ENCODE peak calls at places on chromosomes 16 and 17, in ten cellular contexts. One of them, this sample, is unnamed.

GRCh38 chr17:48613862-48614694 is 1.0 kb downstream of the HOXB8 start:
- DNase-seq in adrenal gland: peak
- DNase-seq in HepG2: no peak
- DNase-seq in psoas muscle: no peak
- DNase-seq in esophagus squamous epithelium: no peak
- DNase-seq in hepatocyte: no peak
- DNase-seq in body of pancreas: no peak
- DNase-seq in thoracic aorta: no peak
- DNase-seq in left ventricle myocardium inferior: no peak
- DNase-seq in aorta: peak
- DNase-seq in this sample: no peak

GRCh38 chr16:60922920-60923319 is 1113.3 kb downstream of the CDH8 start:
- DNase-seq in adrenal gland: no peak
- DNase-seq in HepG2: no peak
- DNase-seq in psoas muscle: no peak
- DNase-seq in esophagus squamous epithelium: no peak
- DNase-seq in hepatocyte: no peak
- DNase-seq in body of pancreas: no peak
- DNase-seq in thoracic aorta: no peak
- DNase-seq in left ventricle myocardium inferior: no peak
- DNase-seq in aorta: no peak
- DNase-seq in this sample: no peak

GRCh38 chr17:83195330-83196087 is 116.1 kb downstream of the METRNL start:
- DNase-seq in adrenal gland: no peak
- DNase-seq in HepG2: no peak
- DNase-seq in psoas muscle: peak
- DNase-seq in esophagus squamous epithelium: no peak
- DNase-seq in hepatocyte: no peak
- DNase-seq in body of pancreas: peak
- DNase-seq in thoracic aorta: peak
- DNase-seq in left ventricle myocardium inferior: peak
- DNase-seq in aorta: peak
- DNase-seq in this sample: no peak

GRCh38 chr16:22123146-22123545 is 30.8 kb downstream of the VWA3A start:
- DNase-seq in adrenal gland: no peak
- DNase-seq in HepG2: no peak
- DNase-seq in psoas muscle: no peak
- DNase-seq in esophagus squamous epithelium: no peak
- DNase-seq in hepatocyte: no peak
- DNase-seq in body of pancreas: no peak
- DNase-seq in thoracic aorta: no peak
- DNase-seq in left ventricle myocardium inferior: no peak
- DNase-seq in aorta: no peak
- DNase-seq in this sample: no peak

GRCh38 chr16:66946974-66947301 is 11.6 kb downstream of the CES2 start:
- DNase-seq in adrenal gland: no peak
- DNase-seq in HepG2: no peak
- DNase-seq in psoas muscle: no peak
- DNase-seq in esophagus squamous epithelium: no peak
- DNase-seq in hepatocyte: no peak
- DNase-seq in body of pancreas: no peak
- DNase-seq in thoracic aorta: no peak
- DNase-seq in left ventricle myocardium inferior: no peak
- DNase-seq in aorta: no peak
- DNase-seq in this sample: no peak

GRCh38 chr16:56547949-56548567 is 16.8 kb upstream of the MT4 start:
- DNase-seq in adrenal gland: no peak
- DNase-seq in HepG2: no peak
- DNase-seq in psoas muscle: no peak
- DNase-seq in esophagus squamous epithelium: no peak
- DNase-seq in hepatocyte: no peak
- DNase-seq in body of pancreas: no peak
- DNase-seq in thoracic aorta: no peak
- DNase-seq in left ventricle myocardium inferior: no peak
- DNase-seq in aorta: no peak
- DNase-seq in this sample: no peak

GRCh38 chr16:55643161-55643970 is 12.4 kb upstream of the SLC6A2 start:
- DNase-seq in adrenal gland: no peak
- DNase-seq in HepG2: peak
- DNase-seq in psoas muscle: no peak
- DNase-seq in esophagus squamous epithelium: no peak
- DNase-seq in hepatocyte: no peak
- DNase-seq in body of pancreas: peak
- DNase-seq in thoracic aorta: no peak
- DNase-seq in left ventricle myocardium inferior: no peak
- DNase-seq in aorta: no peak
- DNase-seq in this sample: peak

GRCh38 chr16:79843631-79844043 is 243.1 kb upstream of the MAF start:
- DNase-seq in adrenal gland: no peak
- DNase-seq in HepG2: no peak
- DNase-seq in psoas muscle: no peak
- DNase-seq in esophagus squamous epithelium: no peak
- DNase-seq in hepatocyte: no peak
- DNase-seq in body of pancreas: no peak
- DNase-seq in thoracic aorta: no peak
- DNase-seq in left ventricle myocardium inferior: no peak
- DNase-seq in aorta: no peak
- DNase-seq in this sample: no peak

GRCh38 chr16:89325861-89326471 is 108.5 kb downstream of the ZNF778 start:
- DNase-seq in adrenal gland: peak
- DNase-seq in HepG2: no peak
- DNase-seq in psoas muscle: peak
- DNase-seq in esophagus squamous epithelium: no peak
- DNase-seq in hepatocyte: peak
- DNase-seq in body of pancreas: peak
- DNase-seq in thoracic aorta: no peak
- DNase-seq in left ventricle myocardium inferior: peak
- DNase-seq in aorta: peak
- DNase-seq in this sample: no peak

GRCh38 chr17:8740486-8740885 is 4.2 kb downstream of the CCDC42 start:
- DNase-seq in adrenal gland: no peak
- DNase-seq in HepG2: no peak
- DNase-seq in psoas muscle: no peak
- DNase-seq in esophagus squamous epithelium: no peak
- DNase-seq in hepatocyte: no peak
- DNase-seq in body of pancreas: no peak
- DNase-seq in thoracic aorta: no peak
- DNase-seq in left ventricle myocardium inferior: no peak
- DNase-seq in aorta: no peak
- DNase-seq in this sample: no peak

GRCh38 chr17:17575360-17576251 is 15.9 kb downstream of the PEMT start:
- DNase-seq in adrenal gland: no peak
- DNase-seq in HepG2: no peak
- DNase-seq in psoas muscle: no peak
- DNase-seq in esophagus squamous epithelium: no peak
- DNase-seq in hepatocyte: no peak
- DNase-seq in body of pancreas: no peak
- DNase-seq in thoracic aorta: no peak
- DNase-seq in left ventricle myocardium inferior: no peak
- DNase-seq in aorta: no peak
- DNase-seq in this sample: no peak
- H3K4me3 ChIP-seq in adrenal gland: no peak
- H3K4me3 ChIP-seq in HepG2: no peak
- H3K4me3 ChIP-seq in psoas muscle: no peak
- H3K4me3 ChIP-seq in esophagus squamous epithelium: no peak
- H3K4me3 ChIP-seq in hepatocyte: no peak
- H3K4me3 ChIP-seq in body of pancreas: no peak
- H3K4me3 ChIP-seq in thoracic aorta: no peak
- H3K4me3 ChIP-seq in left ventricle myocardium inferior: no peak
- H3K4me3 ChIP-seq in aorta: no peak
- H3K4me3 ChIP-seq in this sample: no peak

GRCh38 chr17:42027961-42028790 is 8.3 kb downstream of the NKIRAS2 start:
- DNase-seq in adrenal gland: no peak
- DNase-seq in HepG2: peak
- DNase-seq in psoas muscle: no peak
- DNase-seq in esophagus squamous epithelium: no peak
- DNase-seq in hepatocyte: peak
- DNase-seq in body of pancreas: peak
- DNase-seq in thoracic aorta: no peak
- DNase-seq in left ventricle myocardium inferior: no peak
- DNase-seq in aorta: no peak
- DNase-seq in this sample: peak
- H3K4me3 ChIP-seq in adrenal gland: no peak
- H3K4me3 ChIP-seq in HepG2: peak
- H3K4me3 ChIP-seq in psoas muscle: no peak
- H3K4me3 ChIP-seq in esophagus squamous epithelium: no peak
- H3K4me3 ChIP-seq in hepatocyte: no peak
- H3K4me3 ChIP-seq in body of pancreas: no peak
- H3K4me3 ChIP-seq in thoracic aorta: no peak
- H3K4me3 ChIP-seq in left ventricle myocardium inferior: no peak
- H3K4me3 ChIP-seq in aorta: no peak
- H3K4me3 ChIP-seq in this sample: no peak

GRCh38 chr17:79389896-79390295 is 221.0 kb downstream of the RBFOX3 start:
- DNase-seq in adrenal gland: no peak
- DNase-seq in HepG2: no peak
- DNase-seq in psoas muscle: no peak
- DNase-seq in esophagus squamous epithelium: no peak
- DNase-seq in hepatocyte: no peak
- DNase-seq in body of pancreas: no peak
- DNase-seq in thoracic aorta: no peak
- DNase-seq in left ventricle myocardium inferior: no peak
- DNase-seq in aorta: no peak
- DNase-seq in this sample: no peak
- H3K4me3 ChIP-seq in adrenal gland: no peak
- H3K4me3 ChIP-seq in HepG2: no peak
- H3K4me3 ChIP-seq in psoas muscle: no peak
- H3K4me3 ChIP-seq in esophagus squamous epithelium: no peak
- H3K4me3 ChIP-seq in hepatocyte: no peak
- H3K4me3 ChIP-seq in body of pancreas: no peak
- H3K4me3 ChIP-seq in thoracic aorta: no peak
- H3K4me3 ChIP-seq in left ventricle myocardium inferior: no peak
- H3K4me3 ChIP-seq in aorta: no peak
- H3K4me3 ChIP-seq in this sample: no peak

GRCh38 chr17:81412490-81413093 is 17.3 kb downstream of the BAHCC1 start:
- DNase-seq in adrenal gland: no peak
- DNase-seq in HepG2: no peak
- DNase-seq in psoas muscle: peak
- DNase-seq in esophagus squamous epithelium: no peak
- DNase-seq in hepatocyte: no peak
- DNase-seq in body of pancreas: peak
- DNase-seq in thoracic aorta: no peak
- DNase-seq in left ventricle myocardium inferior: peak
- DNase-seq in aorta: no peak
- DNase-seq in this sample: peak
- H3K4me3 ChIP-seq in adrenal gland: no peak
- H3K4me3 ChIP-seq in HepG2: no peak
- H3K4me3 ChIP-seq in psoas muscle: no peak
- H3K4me3 ChIP-seq in esophagus squamous epithelium: no peak
- H3K4me3 ChIP-seq in hepatocyte: no peak
- H3K4me3 ChIP-seq in body of pancreas: no peak
- H3K4me3 ChIP-seq in thoracic aorta: no peak
- H3K4me3 ChIP-seq in left ventricle myocardium inferior: peak
- H3K4me3 ChIP-seq in aorta: no peak
- H3K4me3 ChIP-seq in this sample: no peak

GRCh38 chr17:1645207-1646171 is at the start of gene SCARF1:
- DNase-seq in adrenal gland: no peak
- DNase-seq in HepG2: no peak
- DNase-seq in psoas muscle: peak
- DNase-seq in esophagus squamous epithelium: no peak
- DNase-seq in hepatocyte: no peak
- DNase-seq in body of pancreas: no peak
- DNase-seq in thoracic aorta: no peak
- DNase-seq in left ventricle myocardium inferior: peak
- DNase-seq in aorta: peak
- DNase-seq in this sample: no peak
- H3K4me3 ChIP-seq in adrenal gland: peak
- H3K4me3 ChIP-seq in HepG2: no peak
- H3K4me3 ChIP-seq in psoas muscle: peak
- H3K4me3 ChIP-seq in esophagus squamous epithelium: peak
- H3K4me3 ChIP-seq in hepatocyte: no peak
- H3K4me3 ChIP-seq in body of pancreas: no peak
- H3K4me3 ChIP-seq in thoracic aorta: peak
- H3K4me3 ChIP-seq in left ventricle myocardium inferior: peak
- H3K4me3 ChIP-seq in aorta: no peak
- H3K4me3 ChIP-seq in this sample: no peak

GRCh38 chr17:40553694-40554534 is 11.4 kb downstream of the CCR7 start:
- DNase-seq in adrenal gland: peak
- DNase-seq in HepG2: peak
- DNase-seq in psoas muscle: peak
- DNase-seq in esophagus squamous epithelium: no peak
- DNase-seq in hepatocyte: no peak
- DNase-seq in body of pancreas: peak
- DNase-seq in thoracic aorta: no peak
- DNase-seq in left ventricle myocardium inferior: peak
- DNase-seq in aorta: peak
- DNase-seq in this sample: peak
- H3K4me3 ChIP-seq in adrenal gland: peak
- H3K4me3 ChIP-seq in HepG2: peak
- H3K4me3 ChIP-seq in psoas muscle: peak
- H3K4me3 ChIP-seq in esophagus squamous epithelium: peak
- H3K4me3 ChIP-seq in hepatocyte: no peak
- H3K4me3 ChIP-seq in body of pancreas: no peak
- H3K4me3 ChIP-seq in thoracic aorta: peak
- H3K4me3 ChIP-seq in left ventricle myocardium inferior: peak
- H3K4me3 ChIP-seq in aorta: no peak
- H3K4me3 ChIP-seq in this sample: no peak

DNA sequence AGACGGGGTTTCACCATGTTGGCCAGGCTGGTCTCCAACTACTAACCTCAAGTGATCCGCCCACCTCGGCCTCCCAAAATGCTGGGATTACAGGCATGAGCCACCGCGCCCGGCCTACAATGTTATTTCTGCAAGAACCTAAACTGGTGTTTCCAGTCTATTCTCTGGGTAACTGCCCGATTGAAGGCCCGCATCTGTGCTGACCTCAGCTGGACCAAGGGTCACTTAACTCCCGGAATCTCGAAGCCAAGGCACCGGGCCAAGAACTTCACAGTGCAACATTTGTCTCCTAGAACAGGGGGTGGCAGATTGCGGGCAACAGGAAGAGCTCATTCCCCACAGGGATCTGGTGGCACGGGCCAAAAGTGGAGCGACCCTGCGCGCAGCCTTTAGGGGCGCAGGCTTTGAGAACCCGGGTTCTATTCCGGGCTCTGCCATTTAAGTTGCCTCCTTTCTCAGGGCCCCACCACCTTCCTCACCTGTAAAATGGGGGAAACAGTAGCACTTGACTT is 785 bp downstream of the SHMT1 start:
- DNase-seq in adrenal gland: peak
- DNase-seq in HepG2: peak
- DNase-seq in psoas muscle: peak
- DNase-seq in esophagus squamous epithelium: no peak
- DNase-seq in hepatocyte: peak
- DNase-seq in body of pancreas: peak
- DNase-seq in thoracic aorta: no peak
- DNase-seq in left ventricle myocardium inferior: peak
- DNase-seq in aorta: no peak
- DNase-seq in this sample: peak
- H3K4me3 ChIP-seq in adrenal gland: peak
- H3K4me3 ChIP-seq in HepG2: peak
- H3K4me3 ChIP-seq in psoas muscle: peak
- H3K4me3 ChIP-seq in esophagus squamous epithelium: peak
- H3K4me3 ChIP-seq in hepatocyte: peak
- H3K4me3 ChIP-seq in body of pancreas: peak
- H3K4me3 ChIP-seq in thoracic aorta: peak
- H3K4me3 ChIP-seq in left ventricle myocardium inferior: peak
- H3K4me3 ChIP-seq in aorta: peak
- H3K4me3 ChIP-seq in this sample: peak

This sample was measured in SJCRH30.